ENCODE peak calls at places on chromosomes 4 and X, in five cellular contexts. O is iris pigment epithelial cell, N is ureter, F is brain microvascular endothelial cell, K is HEK293T. D is an unnamed sample.

GRCh38 chr4:157287445-157287844 is 66.9 kb downstream of the GRIA2 start:
- DNase-seq in N (no peak), O (no peak), K (no peak), F (no peak), D (no peak)

GRCh38 chr4:150126880-150127236 is 48.6 kb downstream of the DCLK2 start:
- DNase-seq in N (no peak), K (no peak), F (peak; percentile 53), O (peak; percentile 57), D (no peak)

GRCh38 chr4:153154010-153154975 is 50.0 kb upstream of the TRIM2 start:
- DNase-seq in N (peak; percentile 49), F (peak; percentile 57), K (no peak), O (peak; percentile 88), D (peak; percentile 56)

GRCh38 chr4:100311181-100311580 is 120.9 kb upstream of the DDIT4L start:
- DNase-seq in O (peak; percentile 26), K (peak; percentile 9), N (no peak), F (no peak), D (no peak)

GRCh38 chr4:24105183-24106039 is 215.6 kb upstream of the PPARGC1A start:
- DNase-seq in O (peak; percentile 98), F (peak; percentile 91), N (no peak), K (no peak), D (no peak)

GRCh38 chr4:127634181-127634580 is 1.4 kb downstream of the INTU start:
- DNase-seq in K (no peak), O (peak; percentile 95), F (peak; percentile 80), N (no peak), D (no peak)

GRCh38 chr4:147678796-147679549 is 5.0 kb downstream of the PRMT9 start:
- DNase-seq in K (no peak), F (no peak), N (no peak), O (peak; percentile 23), D (no peak)

GRCh38 chr4:182895791-182896292 is 21.3 kb downstream of the DCTD start:
- DNase-seq in K (no peak), F (no peak), O (no peak), N (no peak), D (no peak)

GRCh38 chr4:67291639-67292038 is 253.7 kb downstream of the CENPC start:
- DNase-seq in O (no peak), N (no peak), F (no peak), K (no peak), D (no peak)

GRCh38 chr4:20253272-20253798 is 1.6 kb downstream of the SLIT2 start:
- DNase-seq in O (peak; percentile 38), N (no peak), K (no peak), F (no peak), D (no peak)

GRCh38 chrX:154761977-154762528 is 611 bp upstream of the DKC1 start:
- DNase-seq in K (no peak), N (no peak), F (no peak), O (peak; percentile 6), D (peak; percentile 80)

GRCh38 chrX:12771445-12772069 is 19.7 kb upstream of the PRPS2 start:
- DNase-seq in K (peak; percentile 77), O (peak; percentile 36), N (no peak), F (peak; percentile 13), D (peak; percentile 29)

GRCh38 chr4:8440491-8441311 is at the start of the genes ACOX3 and TRMT44:
- DNase-seq in F (peak; percentile 91), N (peak; percentile 96), O (peak; percentile 90), K (peak; percentile 95), D (peak; percentile 94)

GRCh38 chrX:9278475-9279270 is 186.2 kb upstream of the TBL1X start:
- DNase-seq in F (no peak), O (peak; percentile 3), N (no peak), K (no peak), D (no peak)